ENCODE peak calls at places on chromosomes 11 and 22, in ten cellular contexts. One of them, this sample, is unnamed.

GRCh38 chr11:43986327-43986726 is 43.9 kb downstream of the C11orf96 start:
- DNase-seq in hepatocyte: no peak
- DNase-seq in thoracic aorta: no peak
- DNase-seq in H9: no peak
- DNase-seq in sigmoid colon: no peak
- DNase-seq in fibroblast of pulmonary artery: no peak
- DNase-seq in T47D: no peak
- DNase-seq in GDM1: no peak
- DNase-seq in activated CD4-positive, alpha-beta T cell treated with anti-CD3 and anti-CD28 coated beads, Interleukin-2, amount 50 U/mL, for 1 hour: no peak
- DNase-seq in NCI-H748 treated with DMSO at 0.1 percent for 48 hours: no peak
- DNase-seq in this sample: no peak

GRCh38 chr11:131662310-131662709 is 291.9 kb downstream of the NTM start:
- DNase-seq in hepatocyte: no peak
- DNase-seq in thoracic aorta: no peak
- DNase-seq in H9: no peak
- DNase-seq in sigmoid colon: no peak
- DNase-seq in fibroblast of pulmonary artery: no peak
- DNase-seq in T47D: no peak
- DNase-seq in GDM1: no peak
- DNase-seq in activated CD4-positive, alpha-beta T cell treated with anti-CD3 and anti-CD28 coated beads, Interleukin-2, amount 50 U/mL, for 1 hour: no peak
- DNase-seq in NCI-H748 treated with DMSO at 0.1 percent for 48 hours: no peak
- DNase-seq in this sample: no peak

GRCh38 chr22:30435674-30436126 is 10.1 kb downstream of the MTFP1 start:
- DNase-seq in hepatocyte: no peak
- DNase-seq in thoracic aorta: no peak
- DNase-seq in H9: no peak
- DNase-seq in sigmoid colon: no peak
- DNase-seq in fibroblast of pulmonary artery: no peak
- DNase-seq in T47D: no peak
- DNase-seq in GDM1: no peak
- DNase-seq in activated CD4-positive, alpha-beta T cell treated with anti-CD3 and anti-CD28 coated beads, Interleukin-2, amount 50 U/mL, for 1 hour: peak
- DNase-seq in NCI-H748 treated with DMSO at 0.1 percent for 48 hours: no peak
- DNase-seq in this sample: no peak

GRCh38 chr11:118918128-118918685 is 7.5 kb downstream of the BCL9L start:
- DNase-seq in hepatocyte: peak
- DNase-seq in thoracic aorta: no peak
- DNase-seq in H9: peak
- DNase-seq in sigmoid colon: peak
- DNase-seq in fibroblast of pulmonary artery: peak
- DNase-seq in T47D: no peak
- DNase-seq in GDM1: no peak
- DNase-seq in activated CD4-positive, alpha-beta T cell treated with anti-CD3 and anti-CD28 coated beads, Interleukin-2, amount 50 U/mL, for 1 hour: peak
- DNase-seq in NCI-H748 treated with DMSO at 0.1 percent for 48 hours: no peak
- DNase-seq in this sample: peak

GRCh38 chr22:38484244-38484643 is 16.3 kb downstream of the KDELR3 start:
- DNase-seq in hepatocyte: no peak
- DNase-seq in thoracic aorta: no peak
- DNase-seq in H9: no peak
- DNase-seq in sigmoid colon: no peak
- DNase-seq in fibroblast of pulmonary artery: no peak
- DNase-seq in T47D: no peak
- DNase-seq in GDM1: no peak
- DNase-seq in activated CD4-positive, alpha-beta T cell treated with anti-CD3 and anti-CD28 coated beads, Interleukin-2, amount 50 U/mL, for 1 hour: no peak
- DNase-seq in NCI-H748 treated with DMSO at 0.1 percent for 48 hours: no peak
- DNase-seq in this sample: no peak

GRCh38 chr22:47918936-47919505 is 1156.6 kb downstream of the TBC1D22A start:
- DNase-seq in hepatocyte: no peak
- DNase-seq in thoracic aorta: no peak
- DNase-seq in H9: no peak
- DNase-seq in sigmoid colon: no peak
- DNase-seq in fibroblast of pulmonary artery: no peak
- DNase-seq in T47D: no peak
- DNase-seq in GDM1: no peak
- DNase-seq in activated CD4-positive, alpha-beta T cell treated with anti-CD3 and anti-CD28 coated beads, Interleukin-2, amount 50 U/mL, for 1 hour: no peak
- DNase-seq in NCI-H748 treated with DMSO at 0.1 percent for 48 hours: no peak
- DNase-seq in this sample: no peak

GRCh38 chr11:78916759-78917158 is 342.1 kb upstream of the NARS2 start:
- DNase-seq in hepatocyte: no peak
- DNase-seq in thoracic aorta: no peak
- DNase-seq in H9: no peak
- DNase-seq in sigmoid colon: no peak
- DNase-seq in fibroblast of pulmonary artery: no peak
- DNase-seq in T47D: no peak
- DNase-seq in GDM1: no peak
- DNase-seq in activated CD4-positive, alpha-beta T cell treated with anti-CD3 and anti-CD28 coated beads, Interleukin-2, amount 50 U/mL, for 1 hour: no peak
- DNase-seq in NCI-H748 treated with DMSO at 0.1 percent for 48 hours: no peak
- DNase-seq in this sample: no peak

GRCh38 chr22:28497188-28497587 is 182.5 kb downstream of the TTC28 start:
- DNase-seq in hepatocyte: no peak
- DNase-seq in thoracic aorta: no peak
- DNase-seq in H9: no peak
- DNase-seq in sigmoid colon: no peak
- DNase-seq in fibroblast of pulmonary artery: peak
- DNase-seq in T47D: no peak
- DNase-seq in GDM1: no peak
- DNase-seq in activated CD4-positive, alpha-beta T cell treated with anti-CD3 and anti-CD28 coated beads, Interleukin-2, amount 50 U/mL, for 1 hour: no peak
- DNase-seq in NCI-H748 treated with DMSO at 0.1 percent for 48 hours: no peak
- DNase-seq in this sample: no peak

GRCh38 chr11:32870676-32871075 is 21.9 kb upstream of the QSER1 start:
- DNase-seq in hepatocyte: no peak
- DNase-seq in thoracic aorta: no peak
- DNase-seq in H9: peak
- DNase-seq in sigmoid colon: no peak
- DNase-seq in fibroblast of pulmonary artery: peak
- DNase-seq in T47D: no peak
- DNase-seq in GDM1: no peak
- DNase-seq in activated CD4-positive, alpha-beta T cell treated with anti-CD3 and anti-CD28 coated beads, Interleukin-2, amount 50 U/mL, for 1 hour: peak
- DNase-seq in NCI-H748 treated with DMSO at 0.1 percent for 48 hours: peak
- DNase-seq in this sample: no peak

GRCh38 chr11:74171630-74172465 is 759 bp downstream of the PPME1 start:
- DNase-seq in hepatocyte: no peak
- DNase-seq in thoracic aorta: no peak
- DNase-seq in H9: no peak
- DNase-seq in sigmoid colon: no peak
- DNase-seq in fibroblast of pulmonary artery: no peak
- DNase-seq in T47D: no peak
- DNase-seq in GDM1: no peak
- DNase-seq in activated CD4-positive, alpha-beta T cell treated with anti-CD3 and anti-CD28 coated beads, Interleukin-2, amount 50 U/mL, for 1 hour: no peak
- DNase-seq in NCI-H748 treated with DMSO at 0.1 percent for 48 hours: no peak
- DNase-seq in this sample: peak

GRCh38 chr11:126153999-126154398 is 57.5 kb downstream of the RPUSD4 start:
- DNase-seq in hepatocyte: peak
- DNase-seq in thoracic aorta: no peak
- DNase-seq in H9: no peak
- DNase-seq in sigmoid colon: peak
- DNase-seq in fibroblast of pulmonary artery: peak
- DNase-seq in T47D: no peak
- DNase-seq in GDM1: no peak
- DNase-seq in activated CD4-positive, alpha-beta T cell treated with anti-CD3 and anti-CD28 coated beads, Interleukin-2, amount 50 U/mL, for 1 hour: no peak
- DNase-seq in NCI-H748 treated with DMSO at 0.1 percent for 48 hours: no peak
- DNase-seq in this sample: no peak

GRCh38 chr22:32558681-32559355 is 84.2 kb downstream of the FBXO7 start:
- DNase-seq in hepatocyte: peak
- DNase-seq in thoracic aorta: peak
- DNase-seq in H9: no peak
- DNase-seq in sigmoid colon: peak
- DNase-seq in fibroblast of pulmonary artery: peak
- DNase-seq in T47D: no peak
- DNase-seq in GDM1: no peak
- DNase-seq in activated CD4-positive, alpha-beta T cell treated with anti-CD3 and anti-CD28 coated beads, Interleukin-2, amount 50 U/mL, for 1 hour: no peak
- DNase-seq in NCI-H748 treated with DMSO at 0.1 percent for 48 hours: no peak
- DNase-seq in this sample: peak

GRCh38 chr11:129743029-129743846 is 72.4 kb upstream of the TMEM45B start:
- DNase-seq in hepatocyte: no peak
- DNase-seq in thoracic aorta: no peak
- DNase-seq in H9: no peak
- DNase-seq in sigmoid colon: no peak
- DNase-seq in fibroblast of pulmonary artery: no peak
- DNase-seq in T47D: no peak
- DNase-seq in GDM1: no peak
- DNase-seq in activated CD4-positive, alpha-beta T cell treated with anti-CD3 and anti-CD28 coated beads, Interleukin-2, amount 50 U/mL, for 1 hour: no peak
- DNase-seq in NCI-H748 treated with DMSO at 0.1 percent for 48 hours: no peak
- DNase-seq in this sample: peak

This sample was measured in myocyte.